ENCODE peak calls at places on chromosomes 13 and 19, in five cellular contexts. P is HEK293T, A is H1, V is HepG2, T is GM12878. H is an unnamed sample.

GRCh38 chr13:107734891-107735620 is 480.3 kb downstream of the LIG4 start:
- DNase-seq in P (no peak), A (no peak), V (no peak), T (no peak), H (no peak)

GRCh38 chr19:14497347-14497921 is 1.5 kb upstream of the GIPC1 start:
- DNase-seq in P (no peak), A (no peak), V (peak; percentile 74), T (no peak), H (no peak)

GRCh38 chr19:21202865-21203494 is 61.1 kb downstream of the ZNF431 start:
- DNase-seq in P (peak; percentile 43), A (peak; percentile 63), V (no peak), T (peak; percentile 3), H (peak; percentile 75)

GRCh38 chr19:307111-307531 is 15.9 kb upstream of the PLPP2 start:
- DNase-seq in P (no peak), A (no peak), V (no peak), T (no peak), H (no peak)

GRCh38 chr19:33312065-33312464 is 9.7 kb upstream of the CEBPA start:
- DNase-seq in P (no peak), A (no peak), V (no peak), T (no peak), H (no peak)

GRCh38 chr13:113990321-113990837 is 16.5 kb upstream of the C13orf46 start:
- DNase-seq in P (no peak), A (no peak), V (no peak), T (no peak), H (no peak)

GRCh38 chr19:38172001-38172400 is 52.0 kb downstream of the DPF1 start:
- DNase-seq in P (no peak), A (no peak), V (no peak), T (no peak), H (no peak)

GRCh38 chr13:26075498-26075897 is 23.7 kb upstream of the SHISA2 start:
- DNase-seq in P (no peak), A (no peak), V (no peak), T (no peak), H (no peak)

GRCh38 chr19:11452814-11453335 is 17.4 kb downstream of the PRKCSH start:
- DNase-seq in P (no peak), A (no peak), V (no peak), T (no peak), H (no peak)

GRCh38 chr13:105937451-105937850 is 598.0 kb downstream of the EFNB2 start:
- DNase-seq in P (no peak), A (no peak), V (no peak), T (no peak), H (peak; percentile 8)

GRCh38 chr13:46104868-46105267 is at the start of gene CPB2:
- DNase-seq in P (no peak), A (no peak), V (peak; percentile 73), T (no peak), H (no peak)

GRCh38 chr13:28872427-28873176 is 52.5 kb downstream of the MTUS2 start:
- DNase-seq in P (no peak), A (no peak), V (no peak), T (no peak), H (no peak)

GRCh38 chr13:45331123-45331619 is 9.8 kb downstream of the TPT1 start:
- DNase-seq in P (no peak), A (no peak), V (no peak), T (no peak), H (no peak)

GRCh38 chr19:43505941-43506340 is 1.4 kb upstream of the PHLDB3 start:
- DNase-seq in P (no peak), A (no peak), V (no peak), T (no peak), H (no peak)

GRCh38 chr19:33152178-33152577 is 20.3 kb downstream of the WDR88 start:
- DNase-seq in P (no peak), A (no peak), V (no peak), T (no peak), H (no peak)

GRCh38 chr19:18785179-18786124 is 5.7 kb downstream of the COMP start:
- DNase-seq in P (peak; percentile 100), A (peak; percentile 98), V (peak; percentile 65), T (no peak), H (peak; percentile 72)

GRCh38 chr19:27671876-27672275 is 1541.1 kb downstream of the UQCRFS1 start:
- DNase-seq in P (no peak), A (no peak), V (no peak), T (no peak), H (no peak)

GRCh38 chr19:13849991-13850909 is 26.7 kb upstream of the NANOS3 start:
- DNase-seq in P (peak; percentile 78), A (peak; percentile 88), V (peak; percentile 53), T (no peak), H (peak; percentile 80)

GRCh38 chr19:328025-328505 is 16.5 kb downstream of the MIER2 start:
- DNase-seq in P (no peak), A (no peak), V (no peak), T (no peak), H (no peak)

GRCh38 chr13:90792335-90792734 is 555.2 kb upstream of the MIR17HG start:
- DNase-seq in P (no peak), A (no peak), V (no peak), T (no peak), H (no peak)

GRCh38 chr13:71879129-71879535 is 12.1 kb upstream of the DACH1 start:
- DNase-seq in P (peak; percentile 69), A (no peak), V (peak; percentile 27), T (no peak), H (no peak)

GRCh38 chr13:29536853-29537252 is 58.6 kb downstream of the SLC7A1 start:
- DNase-seq in P (no peak), A (no peak), V (no peak), T (no peak), H (no peak)

GRCh38 chr19:16026131-16026530 is 50.2 kb upstream of the TPM4 start:
- DNase-seq in P (no peak), A (no peak), V (no peak), T (no peak), H (no peak)
- TF ChIP-seq SUZ12 in P (no peak), A (no peak), V (no peak), T (no peak), H (no peak)

DNA sequence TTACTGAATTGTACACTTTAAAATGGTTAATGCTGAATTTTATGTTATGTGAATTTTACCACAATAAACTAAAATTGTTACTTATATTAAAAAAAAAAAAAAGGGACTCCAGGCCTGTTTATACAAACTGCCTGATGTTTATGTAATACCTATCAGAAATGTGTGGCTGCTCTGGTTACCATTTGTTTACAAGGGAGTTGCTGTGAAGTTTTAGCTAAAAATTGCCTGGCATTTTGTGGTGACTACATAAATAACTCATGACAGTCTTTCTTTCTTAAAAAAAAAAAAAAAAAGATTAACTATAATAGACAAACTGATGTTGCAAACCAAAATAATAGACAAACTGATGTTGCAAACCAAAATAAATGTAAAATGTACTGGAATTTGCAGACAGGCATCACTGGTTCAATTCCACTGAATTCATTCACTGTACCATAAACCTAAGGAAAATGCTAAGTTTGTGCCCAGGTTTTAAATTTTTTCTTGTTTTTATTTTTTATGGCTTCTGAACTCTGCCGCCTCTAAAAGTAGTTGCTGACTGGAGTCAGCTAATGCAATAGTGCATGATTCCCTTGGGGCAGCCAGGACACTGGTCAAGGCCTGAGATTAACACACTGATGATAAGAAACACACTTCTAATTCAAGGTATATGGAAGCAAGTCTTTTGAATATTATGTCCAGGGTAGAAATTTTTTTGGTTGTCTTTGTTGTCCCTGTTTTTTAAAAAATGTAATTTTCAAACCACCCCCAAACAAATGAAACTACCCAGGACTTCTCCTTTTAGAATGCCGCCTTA is 72.0 kb downstream of the CDADC1 start:
- DNase-seq in P (no peak), A (no peak), V (no peak), T (no peak), H (no peak)
- TF ChIP-seq SUZ12 in P (no peak), A (no peak), V (no peak), T (no peak), H (no peak)

GRCh38 chr13:75258159-75258782 is 223.7 kb downstream of the TBC1D4 start:
- DNase-seq in P (peak; percentile 51), A (no peak), V (peak; percentile 16), T (no peak), H (peak; percentile 22)
- TF ChIP-seq SUZ12 in P (no peak), A (no peak), V (no peak), T (no peak), H (no peak)

GRCh38 chr13:102846261-102847015 is 606 bp downstream of the ERCC5 start:
- DNase-seq in P (no peak), A (no peak), V (peak; percentile 21), T (no peak), H (no peak)
- TF ChIP-seq SUZ12 in P (no peak), A (no peak), V (no peak), T (no peak), H (no peak)

DNA sequence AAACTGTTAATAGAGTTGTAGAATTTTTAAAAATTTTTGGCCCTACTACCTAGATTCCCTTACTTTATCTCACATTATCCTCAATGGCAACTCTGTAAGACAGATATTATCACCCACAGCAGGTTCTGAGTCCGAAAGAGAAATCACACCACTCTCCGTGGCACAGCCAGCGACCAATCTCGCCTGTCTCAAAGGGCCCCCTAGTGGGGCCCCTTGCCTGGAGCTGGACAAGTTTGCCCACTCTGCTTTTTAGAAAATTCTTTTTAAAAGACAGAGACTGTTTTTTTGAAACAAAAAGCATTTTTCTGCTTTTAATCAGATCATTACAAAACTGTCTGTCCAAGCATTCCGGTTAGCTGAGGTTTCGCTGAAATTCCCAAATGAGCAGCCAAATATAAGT is 21.7 kb downstream of the PHF11 start:
- DNase-seq in P (peak; percentile 17), A (no peak), V (peak; percentile 26), T (no peak), H (no peak)
- TF ChIP-seq SUZ12 in P (no peak), A (no peak), V (no peak), T (no peak), H (no peak)

GRCh38 chr13:42553098-42554046 is 20.6 kb upstream of the TNFSF11 start:
- DNase-seq in P (no peak), A (no peak), V (no peak), T (no peak), H (no peak)
- TF ChIP-seq SUZ12 in P (no peak), A (no peak), V (no peak), T (no peak), H (no peak)

DNA sequence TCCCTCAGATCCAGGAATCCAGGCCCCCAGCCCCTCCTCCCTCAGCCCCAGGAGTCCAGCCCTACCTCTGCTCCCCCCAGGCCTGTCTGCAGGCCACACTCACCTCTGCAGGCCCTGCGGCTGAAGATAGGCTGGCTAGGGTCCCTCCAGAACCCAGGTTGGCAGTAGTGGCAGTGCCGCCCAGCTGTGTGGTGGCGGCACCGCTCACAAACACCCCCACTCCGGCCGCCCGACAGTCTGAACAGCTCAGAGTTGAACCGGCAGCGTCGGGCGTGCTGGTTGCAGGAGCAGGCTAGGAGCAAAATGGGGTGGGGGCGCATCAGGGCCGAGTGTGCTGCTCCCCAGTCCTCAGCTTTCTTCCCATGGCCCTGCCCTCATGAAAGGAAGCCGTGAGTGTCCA is 8.3 kb downstream of the NTN5 start:
- DNase-seq in P (no peak), A (no peak), V (no peak), T (no peak), H (no peak)
- TF ChIP-seq SUZ12 in P (no peak), A (no peak), V (no peak), T (no peak), H (no peak)

GRCh38 chr19:55442372-55443044 is 592 bp downstream of the SHISA7 start:
- DNase-seq in P (no peak), A (peak; percentile 71), V (no peak), T (no peak), H (no peak)
- TF ChIP-seq SUZ12 in P (no peak), A (no peak), V (no peak), T (no peak), H (peak; percentile 35)

H was measured in NT2/D1.